ENCODE peak calls at places on chromosome 18, in seven cellular contexts. R is vagina, G is suprapubic skin, Z is cardiac fibroblast, I is tibial artery, O is astrocyte of the cerebellum, L is foreskin keratinocyte. W is an unnamed sample.

GRCh38 chr18:23276456-23276855 is 141.2 kb downstream of the CABLES1 start:
- DNase-seq in I (no peak), L (no peak), O (no peak), R (no peak), G (no peak), Z (no peak), W (no peak)

GRCh38 chr18:64566461-64566860 is 417.6 kb upstream of the LINC00305 start:
- DNase-seq in O (no peak), I (no peak), Z (no peak), G (no peak), L (no peak), R (no peak), W (no peak)

GRCh38 chr18:24076950-24077349 is 61.9 kb upstream of the CABYR start:
- DNase-seq in L (no peak), O (no peak), I (no peak), R (no peak), Z (no peak), G (no peak), W (no peak)

GRCh38 chr18:78740876-78741275 is 238.7 kb upstream of the SALL3 start:
- DNase-seq in I (peak), L (no peak), O (no peak), R (no peak), Z (no peak), G (peak), W (no peak)

GRCh38 chr18:58103339-58103930 is 59.4 kb downstream of the NEDD4L start:
- DNase-seq in O (no peak), L (no peak), R (no peak), Z (peak), G (no peak), I (no peak), W (no peak)

GRCh38 chr18:46946656-46947282 is 29.4 kb downstream of the KATNAL2 start:
- DNase-seq in L (peak), R (no peak), G (peak), O (peak), Z (peak), I (peak), W (peak)

GRCh38 chr18:697771-698170 is 14.7 kb downstream of the ENOSF1 start:
- DNase-seq in Z (no peak), G (no peak), O (no peak), L (no peak), R (peak), I (no peak), W (no peak)

GRCh38 chr18:7177131-7177744 is 53.7 kb upstream of the LRRC30 start:
- DNase-seq in I (no peak), G (no peak), O (peak), R (no peak), L (no peak), Z (peak), W (peak)

GRCh38 chr18:41226186-41226585 is 728.8 kb upstream of the PIK3C3 start:
- DNase-seq in Z (peak), G (no peak), O (peak), I (no peak), L (peak), R (no peak), W (no peak)

GRCh38 chr18:48385595-48385994 is 23.6 kb downstream of the ZBTB7C start:
- DNase-seq in Z (no peak), O (no peak), G (no peak), R (peak), L (no peak), I (no peak), W (no peak)

GRCh38 chr18:31983976-31984375 is 34.6 kb upstream of the RNF125 start:
- DNase-seq in Z (no peak), L (no peak), R (no peak), G (no peak), I (no peak), O (no peak), W (no peak)

GRCh38 chr18:9926223-9926894 is 12.5 kb downstream of the VAPA start:
- DNase-seq in O (no peak), R (no peak), G (no peak), Z (no peak), L (no peak), I (no peak), W (no peak)

GRCh38 chr18:2390158-2390557 is 181.1 kb downstream of the METTL4 start:
- DNase-seq in G (no peak), I (no peak), R (no peak), L (no peak), Z (no peak), O (no peak), W (no peak)

GRCh38 chr18:53551868-53552426 is 672.5 kb downstream of the MBD2 start:
- DNase-seq in I (no peak), L (no peak), G (no peak), Z (no peak), R (no peak), O (no peak), W (peak)

GRCh38 chr18:10454800-10455550 is 540 bp downstream of the APCDD1 start:
- DNase-seq in O (no peak), Z (peak), I (peak), L (no peak), R (no peak), G (no peak), W (no peak)

GRCh38 chr18:1483386-1483785 is 578.7 kb downstream of the ADCYAP1 start:
- DNase-seq in L (no peak), Z (peak), O (peak), R (no peak), G (no peak), I (no peak), W (no peak)

GRCh38 chr18:26655614-26656400 is 107.5 kb upstream of the KCTD1 start:
- DNase-seq in L (no peak), O (no peak), I (peak), Z (peak), R (no peak), G (no peak), W (no peak)

GRCh38 chr18:616380-616995 is 19.7 kb downstream of the CLUL1 start:
- DNase-seq in I (no peak), R (no peak), L (no peak), Z (peak), O (peak), G (no peak), W (no peak)

GRCh38 chr18:49731860-49732311 is 81.4 kb downstream of the ACAA2 start:
- DNase-seq in R (no peak), G (no peak), Z (no peak), I (no peak), L (peak), O (no peak), W (no peak)

GRCh38 chr18:49731421-49731841 is 81.9 kb downstream of the ACAA2 start:
- DNase-seq in G (no peak), I (no peak), Z (no peak), O (no peak), L (peak), R (no peak), W (no peak)

GRCh38 chr18:49733896-49734585 is 79.3 kb downstream of the ACAA2 start:
- DNase-seq in Z (no peak), G (no peak), R (no peak), O (no peak), L (no peak), I (no peak), W (no peak)

GRCh38 chr18:49734836-49735235 is 78.5 kb downstream of the ACAA2 start:
- DNase-seq in G (no peak), O (no peak), I (no peak), L (no peak), Z (no peak), R (no peak), W (no peak)

GRCh38 chr18:49733321-49733720 is 80.0 kb downstream of the ACAA2 start:
- DNase-seq in G (no peak), I (no peak), R (no peak), O (no peak), Z (no peak), L (no peak), W (no peak)
- TF ChIP-seq CTCF in G (no peak), I (no peak), R (no peak), O (no peak), Z (no peak), L (no peak), W (no peak)

GRCh38 chr18:50986360-50987087 is 18.7 kb downstream of the ELAC1 start:
- DNase-seq in I (no peak), G (no peak), Z (peak), O (no peak), L (peak), R (no peak), W (no peak)
- TF ChIP-seq CTCF in I (no peak), G (no peak), Z (no peak), O (no peak), L (no peak), R (no peak), W (no peak)

GRCh38 chr18:11827963-11828362 is 23.2 kb upstream of the CHMP1B start:
- DNase-seq in R (no peak), Z (no peak), I (no peak), L (no peak), O (no peak), G (no peak), W (no peak)

GRCh38 chr18:11828772-11829432 is 22.3 kb upstream of the CHMP1B start:
- DNase-seq in O (no peak), I (no peak), R (no peak), Z (no peak), L (no peak), G (no peak), W (no peak)

GRCh38 chr18:11823545-11823944 is 27.7 kb upstream of the CHMP1B start:
- DNase-seq in L (no peak), I (no peak), R (no peak), Z (no peak), G (no peak), O (no peak), W (no peak)

GRCh38 chr18:11830585-11830984 is 20.6 kb upstream of the CHMP1B start:
- DNase-seq in O (no peak), R (no peak), Z (no peak), I (no peak), G (no peak), L (no peak), W (no peak)

GRCh38 chr18:11826836-11827235 is 24.4 kb upstream of the CHMP1B start:
- DNase-seq in Z (no peak), G (no peak), R (no peak), L (no peak), O (no peak), I (no peak), W (no peak)
- TF ChIP-seq CTCF in Z (no peak), G (no peak), R (no peak), L (peak), O (no peak), I (no peak), W (no peak)

GRCh38 chr18:3931542-3932112 is 481.7 kb downstream of the TGIF1 start:
- DNase-seq in R (no peak), L (no peak), O (no peak), I (no peak), G (no peak), Z (no peak), W (no peak)
- TF ChIP-seq CTCF in R (no peak), L (no peak), O (no peak), I (no peak), G (no peak), Z (no peak), W (no peak)

DNA sequence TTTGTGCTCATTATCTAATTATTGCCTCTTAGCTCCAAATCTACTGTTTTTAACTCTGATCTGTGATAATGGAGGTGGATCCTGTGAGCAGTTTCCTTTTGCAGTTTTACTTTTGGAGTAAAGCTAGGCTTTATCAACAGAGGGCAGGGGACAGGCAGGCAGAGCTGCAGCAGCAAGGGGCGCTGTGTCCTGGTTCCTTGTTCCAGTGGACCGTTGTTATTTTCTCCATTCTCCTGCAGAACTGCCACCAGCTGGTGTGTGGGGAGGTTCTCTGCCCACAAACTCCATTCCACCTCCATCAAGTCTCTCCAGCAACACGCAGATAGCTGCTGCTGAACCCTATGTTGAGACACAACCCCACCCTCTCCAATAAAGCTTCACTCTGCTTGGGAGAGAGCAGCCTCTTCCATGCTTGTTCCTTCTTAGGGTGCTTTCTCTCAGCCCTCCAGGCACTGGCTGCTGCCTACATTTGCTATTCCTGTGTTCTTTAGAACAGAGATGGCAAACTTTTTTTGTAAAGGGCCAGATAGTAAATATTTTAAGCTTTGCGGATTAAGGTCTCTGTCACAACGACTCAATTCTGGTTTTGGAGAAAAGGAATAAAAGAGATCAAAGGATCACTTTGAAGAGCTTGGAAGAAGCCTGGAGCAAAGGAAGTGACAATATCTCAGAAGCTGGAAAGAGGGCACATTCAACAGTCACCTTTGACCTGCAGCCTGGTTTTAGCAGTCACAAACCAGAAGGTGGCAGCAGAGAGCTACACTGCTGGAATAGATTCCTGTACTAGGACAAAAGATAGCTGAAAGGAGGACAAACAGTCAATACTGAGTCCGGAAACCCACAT is 208.8 kb downstream of the CCDC178 start:
- DNase-seq in G (no peak), R (no peak), I (peak), L (no peak), Z (peak), O (peak), W (peak)
- TF ChIP-seq CTCF in G (peak), R (peak), I (peak), L (peak), Z (peak), O (peak), W (peak)

GRCh38 chr18:36942264-36942663 is 113.3 kb downstream of the KIAA1328 start:
- DNase-seq in G (no peak), Z (peak), O (peak), R (no peak), I (no peak), L (peak), W (no peak)
- TF ChIP-seq CTCF in G (no peak), Z (peak), O (peak), R (no peak), I (no peak), L (peak), W (peak)

DNA sequence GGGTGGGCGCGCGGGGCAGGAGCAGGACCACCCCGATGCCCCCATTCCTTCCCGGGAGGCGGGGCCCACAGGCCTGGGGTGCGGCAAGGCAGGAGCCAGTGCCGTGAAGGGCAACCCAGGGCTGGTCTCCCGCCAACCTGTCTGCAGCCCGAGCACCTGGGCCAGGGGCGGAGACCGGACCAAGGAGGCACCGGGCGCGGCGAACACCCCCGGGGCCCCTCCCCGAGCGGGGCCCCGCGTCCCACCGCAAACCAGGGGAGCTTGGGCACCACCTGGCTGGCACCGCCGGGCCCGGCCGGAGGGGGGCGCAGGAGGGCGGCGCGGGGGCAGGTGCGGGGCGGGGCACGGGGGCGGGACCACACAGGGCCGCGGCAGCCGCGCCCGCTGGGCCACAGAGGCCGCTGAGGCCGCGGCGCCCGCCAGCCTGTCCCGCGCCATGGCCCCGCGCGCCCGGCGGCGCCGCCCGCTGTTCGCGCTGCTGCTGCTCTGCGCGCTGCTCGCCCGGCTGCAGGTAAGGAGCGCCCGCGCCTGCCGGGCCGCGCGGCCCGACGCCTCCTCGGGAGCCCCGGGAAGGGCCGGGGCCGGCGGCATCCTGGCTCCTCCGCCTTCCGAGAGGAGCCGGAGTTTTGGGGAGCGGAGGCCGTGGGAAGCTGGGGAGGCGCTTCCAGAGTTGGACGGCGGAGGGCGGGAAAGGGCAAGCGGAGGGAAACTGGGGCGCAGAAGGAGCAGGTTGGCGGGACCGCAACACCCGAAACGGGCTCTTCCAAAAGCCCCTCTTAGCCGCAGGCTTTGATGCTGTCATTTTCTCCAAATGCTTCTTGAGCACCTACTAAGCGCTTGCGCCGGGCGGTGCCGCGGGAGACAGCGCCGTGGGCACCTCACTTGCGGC is at the start of gene TNFRSF11A:
- DNase-seq in I (no peak), R (no peak), O (no peak), L (peak), Z (peak), G (no peak), W (no peak)
- TF ChIP-seq CTCF in I (no peak), R (no peak), O (peak), L (peak), Z (no peak), G (peak), W (no peak)

GRCh38 chr18:70577023-70577420 is 288.2 kb downstream of the SOCS6 start:
- DNase-seq in O (no peak), G (no peak), R (no peak), I (no peak), Z (no peak), L (no peak), W (no peak)

GRCh38 chr18:70576281-70577022 is 287.6 kb downstream of the SOCS6 start:
- DNase-seq in Z (no peak), L (no peak), O (no peak), G (no peak), I (no peak), R (no peak), W (no peak)

DNA sequence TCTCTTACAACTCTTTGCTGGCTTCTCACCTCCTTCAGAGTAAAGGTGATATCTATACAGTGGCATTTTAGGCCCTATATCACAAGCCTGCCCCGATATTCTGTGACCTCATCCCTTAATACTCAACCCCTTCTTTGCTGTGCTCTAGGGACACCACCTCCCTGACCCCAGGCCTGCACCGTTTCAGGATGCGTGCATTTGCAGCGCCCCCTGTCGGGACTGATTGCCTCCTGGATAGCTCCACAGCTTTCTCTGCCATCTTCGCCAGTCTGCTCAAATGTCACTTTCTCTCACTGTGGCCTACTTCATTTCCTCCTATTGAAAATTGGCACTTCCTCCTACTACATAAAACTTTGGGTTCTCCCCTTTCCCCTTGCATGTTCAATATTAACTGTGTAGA is 289.6 kb downstream of the SOCS6 start:
- DNase-seq in R (no peak), G (no peak), Z (no peak), I (no peak), O (no peak), L (no peak), W (no peak)
- TF ChIP-seq CTCF in R (no peak), G (no peak), Z (no peak), I (no peak), O (no peak), L (no peak), W (peak)

W was measured in kidney epithelial cell.